ENCODE peak calls at places on chromosomes 12 and 14, in eight cellular contexts. K is fibroblast of lung, F is tibial artery, I is lung, L is transverse colon, O is ovary, P is IMR-90, Y is endothelial cell of umbilical vein. B is an unnamed sample. For H3K4me1, the result is how much of the 10 kb centered on the place peaks cover.

GRCh38 chr14:41548666-41549065 is 58.0 kb upstream of the LRFN5 start:
- DNase-seq in L (no peak), F (no peak), K (peak), O (no peak), I (no peak), P (peak), Y (no peak), B (no peak)

GRCh38 chr12:107990325-107990724 is 138.8 kb upstream of the WSCD2 start:
- DNase-seq in I (no peak), Y (peak), F (no peak), L (peak), K (no peak), O (no peak), P (no peak), B (peak)

GRCh38 chr14:34693228-34693939 is 21.0 kb downstream of the CFL2 start:
- DNase-seq in L (peak), I (peak), F (no peak), K (no peak), Y (no peak), P (no peak), O (no peak), B (peak)

GRCh38 chr14:26204954-26205479 is 392.8 kb downstream of the NOVA1 start:
- DNase-seq in L (peak), O (peak), F (peak), P (no peak), I (no peak), Y (peak), K (peak), B (no peak)

GRCh38 chr12:67592228-67593011 is 56.1 kb upstream of the DYRK2 start:
- DNase-seq in O (no peak), I (no peak), Y (no peak), L (no peak), P (peak), K (peak), F (no peak), B (peak)

GRCh38 chr12:7995266-7995963 is 37.1 kb upstream of the FOXJ2 start:
- DNase-seq in O (peak), F (peak), L (peak), I (peak), Y (peak), P (peak), K (peak), B (peak)

GRCh38 chr12:127685476-127686234 is 581.3 kb upstream of the TMEM132C start:
- DNase-seq in O (no peak), I (no peak), L (no peak), Y (no peak), K (no peak), P (no peak), F (no peak), B (no peak)

GRCh38 chr12:68559246-68559645 is 51.5 kb upstream of the RAP1B start:
- DNase-seq in F (no peak), K (peak), Y (peak), P (peak), I (no peak), O (no peak), L (no peak), B (peak)

GRCh38 chr12:51389302-51389999 is 1.8 kb downstream of the GALNT6 start:
- DNase-seq in I (no peak), O (no peak), Y (no peak), F (no peak), P (peak), K (peak), L (peak), B (peak)
- H3K4me3 ChIP-seq in I (no peak), O (no peak), Y (no peak), F (no peak), P (no peak), K (no peak), L (no peak), B (no peak)

GRCh38 chr12:92128612-92129011 is 17.0 kb downstream of the BTG1 start:
- DNase-seq in I (no peak), L (no peak), Y (no peak), F (no peak), K (no peak), O (no peak), P (no peak), B (no peak)
- H3K4me1 ChIP-seq in I (under half), L (under half), Y (under half), F (under half), K (under half), O (under half), P (under half), B (under half)

DNA sequence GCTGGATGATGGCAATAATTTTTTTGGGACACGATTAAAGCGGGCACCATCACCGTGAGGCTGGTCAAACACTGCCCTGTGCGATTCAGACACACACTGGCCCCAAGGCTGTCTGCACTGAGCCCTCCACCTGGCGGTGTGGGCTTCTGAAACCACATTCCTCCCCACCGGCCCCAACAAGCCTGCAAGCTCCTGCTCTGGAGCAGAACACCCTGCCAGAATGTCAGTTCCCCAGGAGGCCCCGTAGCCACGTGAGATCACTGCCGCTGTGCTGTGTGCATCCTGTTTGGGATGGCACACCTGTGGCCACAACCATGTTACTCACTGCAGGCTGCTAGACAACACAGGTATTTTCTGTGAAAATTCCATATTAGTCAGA is 7.9 kb downstream of the GSC start:
- DNase-seq in P (no peak), F (no peak), O (no peak), K (no peak), Y (no peak), L (no peak), I (no peak), B (no peak)
- H3K4me3 ChIP-seq in P (no peak), F (no peak), O (no peak), K (no peak), Y (no peak), L (no peak), I (no peak), B (no peak)

GRCh38 chr14:103520269-103520656 is 2.4 kb downstream of the CKB start:
- DNase-seq in O (no peak), F (no peak), K (no peak), Y (no peak), P (no peak), L (no peak), I (no peak), B (no peak)
- H3K4me1 ChIP-seq in O (under half), F (under half), K (under half), Y (under half), P (under half), L (half or more), I (under half), B (under half)

GRCh38 chr14:69767369-69767999 is 542 bp downstream of the SRSF5 start:
- DNase-seq in P (peak), F (peak), L (peak), K (peak), I (peak), Y (peak), O (peak), B (peak)

GRCh38 chr14:69771136-69771535 is 4.2 kb downstream of the SRSF5 start:
- DNase-seq in Y (no peak), O (no peak), F (no peak), I (no peak), P (no peak), L (no peak), K (no peak), B (no peak)

GRCh38 chr14:69770559-69770958 is 3.6 kb downstream of the SRSF5 start:
- DNase-seq in L (no peak), Y (no peak), K (no peak), P (no peak), O (no peak), F (no peak), I (no peak), B (no peak)

GRCh38 chr14:69768873-69769272 is 1.9 kb downstream of the SRSF5 start:
- DNase-seq in K (peak), F (no peak), I (no peak), L (no peak), P (no peak), O (no peak), Y (peak), B (peak)

DNA sequence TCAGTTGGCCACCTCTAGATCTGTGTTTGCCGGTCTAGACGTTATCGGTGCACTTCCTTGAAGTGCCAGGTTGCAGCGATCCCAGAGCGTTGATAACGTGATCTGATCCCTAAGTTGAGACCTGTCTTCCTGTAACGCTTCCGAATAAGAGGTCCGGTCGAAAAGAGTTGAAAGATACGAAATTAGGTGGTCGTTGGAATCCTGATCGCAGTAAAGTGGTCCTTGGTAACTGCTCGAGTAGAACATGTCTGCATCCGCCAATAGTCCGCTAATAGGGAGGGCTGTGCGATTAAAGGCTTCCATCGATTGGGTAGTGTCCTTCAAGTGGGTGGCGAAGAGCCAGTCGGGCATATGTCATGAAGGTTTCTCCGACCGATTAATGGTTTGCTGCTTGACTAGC is 2.7 kb downstream of the SRSF5 start:
- DNase-seq in Y (no peak), I (no peak), O (peak), F (no peak), L (no peak), P (no peak), K (no peak), B (no peak)
- H3K4me3 ChIP-seq in Y (no peak), I (no peak), O (no peak), F (no peak), L (peak), P (no peak), K (no peak), B (no peak)

DNA sequence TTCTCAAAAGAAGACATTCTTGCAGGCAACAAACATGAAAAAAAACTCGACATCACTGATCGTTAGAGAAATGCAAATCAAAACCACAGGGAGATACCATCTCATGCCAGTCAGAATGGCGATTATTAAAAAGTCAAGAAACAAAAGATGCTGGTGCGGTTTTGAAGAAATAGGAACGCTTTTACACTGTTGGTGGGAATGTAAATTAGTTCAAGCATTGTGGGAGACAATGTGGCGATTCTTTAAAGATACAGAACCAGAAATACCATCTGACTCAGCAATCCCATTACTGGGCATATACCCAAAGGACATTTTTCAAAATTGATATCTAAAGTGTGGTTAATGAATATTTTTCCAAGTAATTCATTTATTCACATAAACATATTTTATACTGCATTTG is 39.6 kb upstream of the LIN7A start:
- DNase-seq in O (no peak), K (peak), P (no peak), Y (no peak), F (no peak), L (no peak), I (no peak), B (no peak)
- H3K4me1 ChIP-seq in O (under half), K (under half), P (under half), Y (under half), F (under half), L (under half), I (under half), B (under half)

DNA sequence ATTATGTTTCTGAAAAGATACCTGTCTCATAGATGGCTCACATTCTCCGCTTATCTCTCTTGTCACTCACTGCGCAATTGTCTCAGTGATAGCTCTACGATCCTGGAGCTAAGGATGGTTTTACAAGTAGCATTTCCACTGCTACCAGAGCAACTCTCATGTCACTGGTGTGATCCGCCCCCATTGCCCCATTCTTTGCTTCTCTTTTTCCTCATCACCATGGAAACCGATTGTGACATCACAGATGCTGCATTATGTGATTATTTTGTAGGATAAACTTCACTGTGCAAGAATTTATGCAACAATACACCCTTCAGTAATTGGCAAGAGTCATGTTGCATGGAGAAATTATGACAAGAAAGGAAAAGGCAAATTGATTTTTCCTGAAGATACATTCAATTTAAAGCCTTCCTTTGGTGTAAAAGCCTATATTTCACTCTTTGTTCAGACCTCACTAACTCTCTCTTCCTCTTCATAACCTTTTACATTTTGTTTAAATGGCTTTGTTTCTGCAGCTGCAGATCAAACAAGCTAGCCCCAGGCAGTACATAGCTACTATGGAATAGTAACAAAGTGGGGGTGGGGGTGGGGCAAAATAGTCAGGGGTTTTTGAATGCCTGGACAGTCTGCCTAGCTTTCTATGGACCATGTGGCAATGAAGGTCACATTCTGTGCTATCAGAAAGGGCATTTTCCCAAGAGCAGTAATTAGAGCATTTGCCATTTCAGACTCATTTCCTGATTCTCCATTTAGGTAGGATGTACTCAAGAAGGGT is 539.8 kb downstream of the NRXN3 start:
- DNase-seq in K (no peak), P (no peak), F (no peak), L (no peak), O (no peak), Y (no peak), I (no peak), B (no peak)
- H3K4me3 ChIP-seq in K (no peak), P (no peak), F (no peak), L (no peak), O (no peak), Y (no peak), I (no peak), B (no peak)

GRCh38 chr14:21103710-21104447 is 3.0 kb downstream of the TMEM253 start:
- DNase-seq in F (peak), P (peak), O (peak), K (peak), I (peak), L (peak), Y (peak), B (peak)

GRCh38 chr14:21100931-21101330 is at the start of gene TMEM253:
- DNase-seq in I (no peak), Y (no peak), O (no peak), P (no peak), L (peak), K (no peak), F (no peak), B (peak)

GRCh38 chr14:21103165-21103709 is 2.4 kb downstream of the TMEM253 start:
- DNase-seq in P (no peak), K (no peak), O (no peak), Y (no peak), L (no peak), I (no peak), F (no peak), B (no peak)

GRCh38 chr14:21101802-21102413 is 1.0 kb downstream of the TMEM253 start:
- DNase-seq in O (no peak), K (no peak), I (no peak), L (no peak), F (no peak), Y (no peak), P (no peak), B (peak)

GRCh38 chr14:21102472-21103164 is 1.8 kb downstream of the TMEM253 start:
- DNase-seq in P (no peak), O (no peak), I (no peak), K (no peak), Y (no peak), L (no peak), F (no peak), B (peak)
- H3K4me1 ChIP-seq in P (under half), O (under half), I (under half), K (under half), Y (under half), L (half or more), F (under half), B (under half)